ENCODE peak calls at places on chromosomes 11 and 22, in eight cellular contexts. G is dorsolateral prefrontal cortex, D is AG04450, H is coronary artery, O is astrocyte of the spinal cord, L is fibroblast of lung, X is psoas muscle, F is adrenal gland. W is an unnamed sample.

GRCh38 chr11:46918087-46918751 is at the start of gene LRP4:
- DNase-seq in X (peak), L (peak), F (no peak), G (no peak), D (no peak), O (no peak), H (no peak), W (no peak)

GRCh38 chr22:45491841-45492240 is 10.8 kb upstream of the FBLN1 start:
- DNase-seq in H (no peak), D (no peak), X (no peak), F (no peak), L (no peak), G (no peak), O (no peak), W (no peak)

GRCh38 chr11:65646288-65646734 is 8.4 kb downstream of the SIPA1 start:
- DNase-seq in L (no peak), D (no peak), H (no peak), X (peak), O (no peak), F (no peak), G (no peak), W (no peak)

GRCh38 chr11:70934999-70935768 is 317.2 kb downstream of the SHANK2 start:
- DNase-seq in F (no peak), D (no peak), O (no peak), H (no peak), L (no peak), X (peak), G (no peak), W (peak)

GRCh38 chr11:747176-748006 is at the start of gene TALDO1:
- DNase-seq in H (peak), F (peak), D (peak), X (peak), O (peak), L (peak), G (peak), W (peak)

GRCh38 chr11:60810583-60810982 is 25.4 kb downstream of the MS4A10 start:
- DNase-seq in O (no peak), H (no peak), D (no peak), F (no peak), L (no peak), G (no peak), X (peak), W (no peak)

GRCh38 chr11:33461319-33461718 is 204.1 kb downstream of the HIPK3 start:
- DNase-seq in X (no peak), D (no peak), O (no peak), G (no peak), L (no peak), H (no peak), F (no peak), W (no peak)

GRCh38 chr11:62449451-62449851 is 30.6 kb downstream of the SCGB1A1 start:
- DNase-seq in H (no peak), X (no peak), L (no peak), F (no peak), D (no peak), G (no peak), O (no peak), W (no peak)

GRCh38 chr22:42399315-42400271 is 32.6 kb downstream of the NFAM1 start:
- DNase-seq in O (peak), F (no peak), H (no peak), X (no peak), D (no peak), G (peak), L (no peak), W (no peak)

GRCh38 chr22:43144949-43145348 is 1.8 kb upstream of the MCAT start:
- DNase-seq in H (no peak), O (no peak), X (no peak), G (no peak), F (no peak), L (no peak), D (no peak), W (no peak)

GRCh38 chr22:36221799-36222751 is 17.3 kb downstream of the APOL2 start:
- DNase-seq in O (peak), F (peak), L (peak), H (peak), G (no peak), X (peak), D (no peak), W (peak)

GRCh38 chr22:31177420-31178162 is 17.6 kb downstream of the RNF185 start:
- DNase-seq in D (peak), X (no peak), O (peak), L (peak), H (no peak), G (no peak), F (no peak), W (peak)

DNA sequence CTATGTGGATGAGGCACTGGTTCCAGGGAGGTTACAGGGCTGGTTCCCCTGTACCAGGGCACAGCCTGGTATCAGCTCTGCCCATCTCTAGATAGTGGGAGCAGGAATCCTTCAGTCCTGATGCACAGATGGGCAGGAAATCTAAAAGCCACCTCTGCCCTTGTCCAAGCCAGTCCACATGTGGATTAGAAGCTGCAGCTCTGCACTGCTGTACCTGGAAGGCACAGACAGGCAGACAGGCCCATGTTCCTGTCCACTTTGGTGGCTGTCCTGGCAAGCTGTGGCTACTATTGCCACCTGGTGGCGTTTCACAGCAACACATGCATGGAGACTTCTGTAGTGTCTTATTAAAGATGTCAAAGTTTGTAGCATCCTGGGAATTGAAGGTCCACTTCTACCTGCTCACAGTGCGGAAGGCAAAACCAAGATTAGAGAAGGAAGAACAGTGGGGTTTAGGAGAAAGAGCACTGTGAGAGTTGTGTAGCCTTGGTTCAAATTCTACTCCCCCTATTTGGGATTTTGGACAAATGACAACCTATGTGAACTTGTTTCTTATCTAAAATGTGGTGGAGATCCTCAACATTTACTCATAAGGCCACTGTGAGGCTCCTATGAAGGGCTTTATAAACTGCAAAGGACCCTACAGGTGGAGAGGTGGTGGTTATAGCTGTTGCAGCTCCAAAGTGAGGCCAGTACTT is 30.1 kb downstream of the NAV2 start:
- DNase-seq in H (peak), X (peak), O (peak), G (peak), L (peak), D (peak), F (peak), W (peak)
- TF ChIP-seq CTCF in H (peak), X (peak), O (peak), G (peak), L (peak), D (peak), F (peak), W (peak)

GRCh38 chr11:73184953-73185671 is 33.0 kb upstream of the P2RY2 start:
- DNase-seq in L (peak), G (peak), O (peak), X (peak), D (no peak), F (peak), H (no peak), W (peak)
- H3K4me3 ChIP-seq in L (no peak), G (no peak), O (no peak), X (no peak), D (no peak), F (no peak), H (peak), W (no peak)

GRCh38 chr11:82831364-82831763 is 68.9 kb downstream of the PRCP start:
- DNase-seq in H (no peak), L (no peak), G (no peak), X (no peak), F (no peak), D (no peak), O (no peak), W (no peak)
- TF ChIP-seq CTCF in H (no peak), L (no peak), G (no peak), X (no peak), F (no peak), D (no peak), O (no peak), W (no peak)

DNA sequence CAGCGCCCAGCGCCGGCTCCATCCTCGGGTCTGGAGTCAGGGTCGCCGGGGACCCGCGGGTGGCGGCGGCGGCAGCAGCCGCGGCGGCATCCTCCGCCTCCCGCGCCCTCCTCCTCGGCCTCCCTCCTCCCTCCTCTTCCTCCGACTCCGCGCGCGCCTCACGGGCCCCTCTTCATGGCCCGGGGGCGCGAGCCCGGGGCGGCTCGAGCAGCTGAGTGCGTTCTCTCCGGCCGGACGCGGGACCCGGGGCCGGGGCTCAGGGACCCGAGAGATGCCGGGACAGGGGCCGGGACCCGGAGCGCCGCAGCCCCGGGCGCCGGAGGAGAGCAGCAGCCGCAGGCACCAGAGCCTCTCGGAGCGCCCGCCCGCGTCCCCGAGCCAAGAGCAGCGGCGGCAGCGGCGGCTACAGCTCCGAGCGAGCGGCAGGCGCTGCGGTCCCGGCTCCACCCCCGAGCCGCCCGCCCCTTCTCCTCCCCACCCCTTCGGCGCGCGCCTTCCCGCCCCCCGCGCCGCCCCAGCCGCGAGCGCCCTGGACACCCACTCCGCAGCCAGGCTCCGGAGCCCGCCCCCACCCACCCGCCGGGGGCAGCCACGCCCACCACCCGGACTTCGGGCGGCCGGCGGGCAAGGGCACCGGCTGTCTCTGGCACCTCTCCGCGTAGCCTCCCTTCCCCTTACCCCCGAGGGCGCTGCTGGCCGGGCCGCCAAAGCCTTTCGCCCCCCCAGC is at the start of gene CHST1:
- DNase-seq in H (no peak), F (no peak), O (peak), L (peak), X (peak), G (peak), D (no peak), W (no peak)
- H3K4me3 ChIP-seq in H (peak), F (peak), O (peak), L (no peak), X (peak), G (peak), D (peak), W (peak)

GRCh38 chr11:107563702-107564101 is 1.8 kb downstream of the ALKBH8 start:
- DNase-seq in H (no peak), X (no peak), F (peak), D (no peak), G (peak), O (peak), L (peak), W (peak)
- TF ChIP-seq CTCF in H (peak), X (peak), F (peak), D (peak), G (peak), O (peak), L (peak), W (peak)

GRCh38 chr22:49716441-49716840 is 111.2 kb downstream of the BRD1 start:
- DNase-seq in H (no peak), F (no peak), O (no peak), X (no peak), D (no peak), L (no peak), G (no peak), W (no peak)

GRCh38 chr22:49718396-49718795 is 109.3 kb downstream of the BRD1 start:
- DNase-seq in X (no peak), O (no peak), D (no peak), H (no peak), L (no peak), G (no peak), F (no peak), W (no peak)

GRCh38 chr22:49713003-49713402 is 114.7 kb downstream of the BRD1 start:
- DNase-seq in O (no peak), F (no peak), H (no peak), X (no peak), D (no peak), L (no peak), G (no peak), W (no peak)

GRCh38 chr22:49717322-49717919 is 110.3 kb downstream of the BRD1 start:
- DNase-seq in H (no peak), G (no peak), L (no peak), F (no peak), X (no peak), O (no peak), D (no peak), W (no peak)

GRCh38 chr22:49715450-49715849 is 112.2 kb downstream of the BRD1 start:
- DNase-seq in G (no peak), H (no peak), L (no peak), O (no peak), F (no peak), D (no peak), X (no peak), W (peak)
- H3K4me3 ChIP-seq in G (no peak), H (no peak), L (no peak), O (no peak), F (no peak), D (no peak), X (no peak), W (no peak)

W was measured in fibroblast of mammary gland.